ENCODE peak calls at places on chromosomes 4 and X, in four cellular contexts. O is A549, G is GM12878, B is SK-N-SH. V is an unnamed sample.

GRCh38 chrX:50168305-50168704 is 32.5 kb downstream of the AKAP4 start:
- DNase-seq in G (no peak), B (no peak), O (no peak), V (no peak)

GRCh38 chr4:40480291-40480690 is 145.2 kb downstream of the CHRNA9 start:
- DNase-seq in G (no peak), O (no peak), B (no peak), V (no peak)

GRCh38 chrX:153970398-153971123 is 1.1 kb downstream of the HCFC1 start:
- DNase-seq in O (no peak), G (no peak), B (peak; percentile 77), V (peak; percentile 87)

GRCh38 chr4:125780159-125780558 is 465.4 kb downstream of the FAT4 start:
- DNase-seq in B (no peak), G (no peak), O (no peak), V (no peak)

GRCh38 chr4:78612398-78613005 is 60.9 kb downstream of the ANXA3 start:
- DNase-seq in O (peak; percentile 11), G (no peak), B (peak; percentile 35), V (peak; percentile 46)

GRCh38 chr4:19844436-19844835 is 407.3 kb upstream of the SLIT2 start:
- DNase-seq in G (no peak), O (no peak), B (no peak), V (no peak)

GRCh38 chr4:107693132-107693531 is 26.9 kb downstream of the PAPSS1 start:
- DNase-seq in O (no peak), B (no peak), G (no peak), V (no peak)

GRCh38 chr4:97279410-97279809 is 863.9 kb downstream of the STPG2 start:
- DNase-seq in O (no peak), G (no peak), B (no peak), V (no peak)

GRCh38 chrX:136910565-136911040 is 30.1 kb upstream of the RBMX start:
- DNase-seq in G (no peak), B (no peak), O (no peak), V (no peak)

GRCh38 chr4:183249854-183250253 is 70.2 kb downstream of the CLDN22 start:
- DNase-seq in O (peak; percentile 11), G (no peak), B (peak; percentile 57), V (no peak)

GRCh38 chr4:174427562-174428140 is 94.6 kb downstream of the HPGD start:
- DNase-seq in G (no peak), O (no peak), B (no peak), V (no peak)

DNA sequence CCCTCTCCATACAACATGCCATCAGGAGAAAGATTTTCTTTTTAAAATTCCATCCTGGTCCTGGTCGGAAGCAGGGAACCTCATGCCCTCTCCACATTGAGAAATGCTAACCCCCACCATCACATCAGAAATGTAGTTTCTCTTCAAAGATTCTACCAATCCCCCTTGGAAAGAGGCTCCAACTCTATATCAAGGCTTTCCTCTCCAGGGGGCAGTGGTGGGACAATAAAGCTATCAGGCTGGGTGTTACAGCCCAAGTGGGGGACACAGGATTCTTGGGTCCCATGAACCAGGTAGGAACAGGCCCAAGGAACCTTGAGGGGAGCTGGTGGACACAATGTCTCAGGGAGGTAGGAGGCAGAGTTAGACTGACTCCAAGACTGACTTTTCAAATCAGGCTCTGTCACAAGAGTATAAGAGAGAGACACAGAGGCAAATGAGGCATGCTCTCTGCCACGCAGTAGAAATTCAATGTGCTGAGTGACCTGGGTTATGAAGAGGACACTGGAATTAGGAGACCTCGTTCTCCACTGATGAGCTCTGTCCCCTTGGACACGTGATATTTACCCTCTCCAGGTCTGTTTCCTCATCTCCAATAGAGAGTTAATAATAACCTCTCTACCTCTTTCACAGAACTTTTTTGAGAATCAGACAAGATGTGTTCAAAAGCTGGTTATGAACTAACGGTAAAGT is 4.5 kb downstream of the GJB1 start:
- DNase-seq in O (no peak), G (no peak), B (no peak), V (no peak)
- TF ChIP-seq RCOR1 in O (no peak), G (no peak), B (no peak), V (no peak)

GRCh38 chr4:26204911-26205368 is 115.9 kb upstream of the RBPJ start:
- DNase-seq in O (no peak), B (no peak), G (no peak), V (no peak)

GRCh38 chr4:26199566-26199965 is 121.2 kb upstream of the RBPJ start:
- DNase-seq in O (no peak), B (no peak), G (no peak), V (no peak)

GRCh38 chr4:26197018-26197779 is 123.6 kb upstream of the RBPJ start:
- DNase-seq in B (no peak), O (peak; percentile 6), G (peak; percentile 89), V (no peak)

GRCh38 chr4:26204249-26204825 is 116.5 kb upstream of the RBPJ start:
- DNase-seq in B (no peak), O (no peak), G (no peak), V (no peak)

GRCh38 chr4:26201119-26201518 is 119.7 kb upstream of the RBPJ start:
- DNase-seq in B (no peak), O (no peak), G (no peak), V (no peak)
- TF ChIP-seq RCOR1 in B (no peak), O (no peak), G (no peak), V (no peak)

DNA sequence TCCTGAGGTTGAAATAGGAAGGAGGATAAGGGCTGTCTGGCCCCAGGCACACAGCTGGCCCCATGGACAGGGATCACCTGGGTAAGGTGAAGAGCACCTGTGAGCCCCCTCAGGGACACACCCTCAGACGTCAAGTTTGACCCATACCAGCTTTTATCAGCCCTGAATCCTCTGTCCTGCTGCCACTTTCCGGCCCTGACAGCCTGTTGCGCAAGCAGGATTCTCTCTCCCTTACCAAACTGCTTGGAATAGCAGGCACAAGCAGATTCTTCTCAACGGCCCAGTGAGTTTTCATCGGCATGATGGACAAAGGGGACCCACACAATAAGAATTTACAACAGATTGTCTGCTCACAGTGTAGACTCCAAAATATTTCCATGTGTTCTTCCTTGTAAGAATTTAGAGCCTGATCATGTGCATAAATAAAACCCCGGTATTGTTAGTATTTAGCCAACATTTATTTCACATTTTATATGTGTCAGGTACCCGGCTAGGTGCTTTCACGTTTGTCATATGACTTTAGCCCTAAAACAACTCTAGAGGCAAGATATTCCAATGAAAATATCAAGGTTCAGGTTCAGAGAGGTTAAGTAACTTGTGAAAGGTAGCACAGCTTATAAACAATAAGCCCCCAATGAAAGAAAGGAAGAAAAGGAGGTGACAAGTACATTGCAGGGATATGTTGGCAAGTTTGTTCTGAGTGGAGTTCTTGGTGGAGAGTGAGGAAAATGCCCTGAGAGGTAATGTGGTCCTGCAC is 107.2 kb upstream of the KIT start:
- DNase-seq in B (no peak), G (no peak), O (no peak), V (no peak)
- TF ChIP-seq RCOR1 in B (no peak), G (no peak), O (no peak), V (no peak)

GRCh38 chr4:157918036-157918832 is 254.6 kb downstream of the GASK1B start:
- DNase-seq in G (no peak), B (no peak), O (no peak), V (no peak)
- TF ChIP-seq RCOR1 in G (no peak), B (no peak), O (no peak), V (no peak)

GRCh38 chr4:14434916-14435315 is 567.4 kb upstream of the CPEB2 start:
- DNase-seq in B (no peak), O (no peak), G (no peak), V (no peak)
- TF ChIP-seq RCOR1 in B (no peak), O (no peak), G (no peak), V (no peak)

V was measured in K562.